ENCODE peak calls at places on chromosomes 6 and 20, in six cellular contexts. C, M, A, E, O and R are unnamed samples. For H3K4me1, the result is how much of the 10 kb centered on the place peaks cover.

GRCh38 chr6:6332240-6332639 is 11.8 kb upstream of the F13A1 start:
- DNase-seq in C (no peak), M (no peak), A (no peak), E (no peak), O (no peak), R (no peak)

GRCh38 chr6:24766685-24767462 is 7.9 kb upstream of the GMNN start:
- DNase-seq in C (no peak), M (no peak), A (peak), E (peak), O (peak), R (no peak)

GRCh38 chr6:43855247-43855646 is 85.2 kb downstream of the VEGFA start:
- DNase-seq in C (no peak), M (no peak), A (no peak), E (no peak), O (no peak), R (no peak)

GRCh38 chr6:13429406-13429753 is 58.0 kb downstream of the GFOD1 start:
- DNase-seq in C (no peak), M (no peak), A (no peak), E (no peak), O (no peak), R (no peak)

GRCh38 chr6:3403244-3404154 is 53.4 kb downstream of the SLC22A23 start:
- DNase-seq in C (no peak), M (no peak), A (peak), E (no peak), O (peak), R (peak)

GRCh38 chr20:11544029-11544678 is 373.5 kb upstream of the BTBD3 start:
- DNase-seq in C (no peak), M (no peak), A (peak), E (peak), O (peak), R (peak)

GRCh38 chr6:130625825-130626500 is 201.2 kb upstream of the SMLR1 start:
- DNase-seq in C (no peak), M (no peak), A (no peak), E (peak), O (peak), R (peak)

GRCh38 chr6:113171882-113172281 is 685.3 kb upstream of the MARCKS start:
- DNase-seq in C (no peak), M (no peak), A (no peak), E (no peak), O (no peak), R (no peak)

GRCh38 chr20:60152792-60153191 is 194.6 kb downstream of the CDH26 start:
- DNase-seq in C (no peak), M (no peak), A (no peak), E (no peak), O (no peak), R (no peak)

GRCh38 chr20:2446845-2447244 is 23.7 kb downstream of the SNRPB start:
- DNase-seq in C (no peak), M (no peak), A (no peak), E (no peak), O (no peak), R (no peak)

GRCh38 chr6:130018830-130019795 is 732 bp downstream of the L3MBTL3 start:
- DNase-seq in C (peak), M (peak), A (peak), E (peak), O (peak), R (peak)

GRCh38 chr20:25148181-25148981 is 47.1 kb upstream of the ENTPD6 start:
- DNase-seq in C (peak), M (peak), A (no peak), E (no peak), O (peak), R (peak)

GRCh38 chr6:123030292-123030691 is 34.3 kb downstream of the CLVS2 start:
- DNase-seq in C (no peak), M (no peak), A (peak), E (no peak), O (no peak), R (no peak)

GRCh38 chr6:31441368-31442267 is 38.2 kb downstream of the MICA start:
- DNase-seq in C (peak), M (peak), A (peak), E (peak), O (peak), R (peak)

GRCh38 chr6:37092851-37093727 is 76.9 kb upstream of the PIM1 start:
- DNase-seq in C (no peak), M (peak), A (peak), E (no peak), O (no peak), R (no peak)

GRCh38 chr6:159074120-159074684 is 29.4 kb upstream of the TAGAP start:
- DNase-seq in C (no peak), M (no peak), A (no peak), E (peak), O (peak), R (no peak)

GRCh38 chr20:48329676-48330644 is 497.8 kb downstream of the PREX1 start:
- DNase-seq in C (no peak), M (no peak), A (peak), E (peak), O (peak), R (no peak)

GRCh38 chr6:43798688-43799444 is 28.9 kb downstream of the VEGFA start:
- DNase-seq in C (no peak), M (peak), A (peak), E (no peak), O (peak), R (no peak)

GRCh38 chr6:52416629-52417151 is 3.5 kb upstream of the EFHC1 start:
- DNase-seq in C (no peak), M (no peak), A (peak), E (peak), O (peak), R (peak)

GRCh38 chr6:11685411-11686093 is 93.1 kb downstream of the ADTRP start:
- DNase-seq in C (no peak), M (no peak), A (peak), E (no peak), O (peak), R (peak)

GRCh38 chr6:25629202-25629584 is 22.8 kb upstream of the SCGN start:
- DNase-seq in C (no peak), M (no peak), A (no peak), E (no peak), O (no peak), R (no peak)

GRCh38 chr6:27867941-27868705 is 44.1 kb downstream of the OR2B2 start:
- DNase-seq in C (no peak), M (no peak), A (no peak), E (no peak), O (peak), R (peak)

GRCh38 chr6:26044140-26045045 is 42.8 kb upstream of the HFE start:
- DNase-seq in C (peak), M (peak), A (no peak), E (no peak), O (no peak), R (peak)

GRCh38 chr20:10674684-10675455 is 1.1 kb upstream of the JAG1 start:
- DNase-seq in C (no peak), M (peak), A (peak), E (peak), O (peak), R (peak)

GRCh38 chr20:10255846-10256245 is 37.2 kb downstream of the SNAP25 start:
- DNase-seq in C (no peak), M (no peak), A (no peak), E (no peak), O (no peak), R (no peak)

GRCh38 chr6:159766923-159767322 is 5.1 kb downstream of the ACAT2 start:
- DNase-seq in C (no peak), M (no peak), A (no peak), E (no peak), O (peak), R (no peak)

GRCh38 chr6:38391909-38392614 is 247.7 kb downstream of the BTBD9 start:
- DNase-seq in C (no peak), M (no peak), A (no peak), E (no peak), O (peak), R (peak)

GRCh38 chr6:1267057-1267732 is 44.7 kb upstream of the FOXQ1 start:
- DNase-seq in C (no peak), M (no peak), A (peak), E (no peak), O (peak), R (peak)

GRCh38 chr6:119129968-119130484 is 51.6 kb upstream of the FAM184A start:
- DNase-seq in C (no peak), M (no peak), A (peak), E (no peak), O (peak), R (no peak)

GRCh38 chr6:12014027-12014872 is 2.1 kb downstream of the HIVEP1 start:
- DNase-seq in C (no peak), M (no peak), A (peak), E (no peak), O (peak), R (no peak)

GRCh38 chr20:37233471-37234253 is 28.0 kb downstream of the GHRH start:
- DNase-seq in C (no peak), M (no peak), A (no peak), E (no peak), O (no peak), R (no peak)

GRCh38 chr6:120200853-120201252 is 851.3 kb upstream of the MAN1A1 start:
- DNase-seq in C (no peak), M (no peak), A (no peak), E (no peak), O (no peak), R (no peak)

GRCh38 chr20:15179426-15180190 is 842.2 kb upstream of the FLRT3 start:
- DNase-seq in C (no peak), M (peak), A (no peak), E (no peak), O (no peak), R (no peak)

GRCh38 chr6:107185570-107185969 is 70.3 kb upstream of the BEND3 start:
- DNase-seq in C (no peak), M (no peak), A (peak), E (peak), O (peak), R (peak)

GRCh38 chr6:1870902-1871301 is 261.2 kb downstream of the FOXC1 start:
- DNase-seq in C (no peak), M (no peak), A (no peak), E (no peak), O (no peak), R (no peak)

GRCh38 chr6:131655387-131655786 is 18.3 kb downstream of the ENPP3 start:
- DNase-seq in C (no peak), M (no peak), A (no peak), E (no peak), O (no peak), R (peak)

GRCh38 chr6:131656667-131657066 is 19.6 kb downstream of the ENPP3 start:
- DNase-seq in C (no peak), M (no peak), A (no peak), E (no peak), O (no peak), R (no peak)

GRCh38 chr6:131655951-131656350 is 18.8 kb downstream of the ENPP3 start:
- DNase-seq in C (no peak), M (no peak), A (no peak), E (no peak), O (no peak), R (no peak)

GRCh38 chr6:131652472-131652871 is 15.4 kb downstream of the ENPP3 start:
- DNase-seq in C (no peak), M (no peak), A (peak), E (no peak), O (no peak), R (peak)

DNA sequence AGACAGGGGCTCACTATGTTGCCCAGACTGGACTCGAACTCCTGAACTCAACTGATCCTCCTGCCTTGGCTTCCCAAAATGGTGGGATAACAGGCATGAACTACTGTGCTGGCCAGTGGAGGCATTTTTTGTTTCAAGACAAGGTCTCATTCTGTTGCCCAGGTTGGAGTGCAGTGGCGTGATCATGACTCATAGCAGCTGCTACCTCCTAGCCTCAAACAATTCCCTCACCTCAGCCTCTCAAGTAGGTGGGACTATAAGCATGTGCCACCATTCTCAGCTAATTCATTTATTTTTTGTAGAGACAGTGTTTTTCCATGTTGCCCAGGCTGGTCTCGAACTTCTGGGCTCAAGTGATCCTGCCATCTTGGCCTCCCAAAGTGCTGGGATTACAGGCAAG is 17.2 kb downstream of the ENPP3 start:
- DNase-seq in C (no peak), M (no peak), A (peak), E (no peak), O (no peak), R (no peak)
- H3K4me1 ChIP-seq in C (under half), M (under half), A (under half), E (under half), O (under half), R (under half)

DNA sequence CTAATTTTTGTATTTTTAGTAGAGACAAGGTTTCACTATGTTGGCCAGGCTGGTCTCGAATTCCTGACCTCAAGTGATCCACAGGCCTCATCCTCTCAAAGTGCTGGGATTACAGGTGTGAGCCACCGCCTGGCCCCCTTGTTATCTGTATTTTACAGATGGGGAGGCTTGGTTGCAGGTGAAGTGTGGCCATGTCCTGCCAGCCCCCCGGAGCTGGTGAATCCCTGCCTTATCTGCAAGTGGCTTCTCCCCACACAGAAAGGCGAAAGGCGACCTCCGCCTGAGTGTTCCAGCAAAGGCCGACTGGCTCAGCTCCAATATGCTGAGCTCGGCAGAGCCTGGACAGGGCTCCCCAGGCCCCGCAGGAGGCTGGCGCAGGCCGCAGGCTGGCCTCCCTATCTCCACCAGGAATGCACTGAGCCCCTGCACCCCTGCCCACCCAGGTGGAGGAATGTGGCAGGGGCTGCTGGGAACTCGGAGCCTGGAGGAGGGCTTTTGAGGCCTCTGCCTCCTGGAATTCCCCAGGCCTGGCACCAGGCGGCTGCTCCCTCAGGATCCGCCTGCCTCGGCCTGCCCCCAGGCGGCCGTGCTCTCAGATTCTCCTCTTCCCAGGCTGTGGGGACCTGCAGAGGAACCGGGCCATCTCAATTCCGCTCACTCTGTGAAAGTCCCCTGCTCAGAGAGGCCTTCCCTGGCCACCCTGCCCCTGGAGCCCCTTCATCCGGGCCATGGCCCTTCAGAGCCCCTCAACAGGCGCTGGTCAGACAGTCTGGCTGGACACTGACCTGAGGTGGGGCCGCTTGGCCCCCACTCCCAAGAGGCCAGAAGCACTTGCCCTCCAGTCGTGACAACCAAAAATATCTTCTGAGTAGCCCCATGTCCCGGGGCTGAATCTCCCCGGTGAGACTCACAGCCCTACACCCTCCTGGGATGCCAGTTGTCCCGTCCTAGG is 9.3 kb upstream of the LAMA5 start:
- DNase-seq in C (no peak), M (no peak), A (peak), E (no peak), O (peak), R (no peak)
- H3K4me1 ChIP-seq in C (under half), M (half or more), A (half or more), E (under half), O (half or more), R (under half)

GRCh38 chr6:42405025-42405424 is 46.7 kb downstream of the TRERF1 start:
- DNase-seq in C (peak), M (no peak), A (no peak), E (no peak), O (peak), R (no peak)

GRCh38 chr6:42404494-42404893 is 47.2 kb downstream of the TRERF1 start:
- DNase-seq in C (peak), M (no peak), A (peak), E (peak), O (peak), R (peak)

GRCh38 chr6:42402184-42402583 is 49.5 kb downstream of the TRERF1 start:
- DNase-seq in C (peak), M (no peak), A (peak), E (no peak), O (peak), R (peak)

GRCh38 chr6:42403831-42404230 is 47.9 kb downstream of the TRERF1 start:
- DNase-seq in C (peak), M (no peak), A (no peak), E (no peak), O (no peak), R (no peak)

DNA sequence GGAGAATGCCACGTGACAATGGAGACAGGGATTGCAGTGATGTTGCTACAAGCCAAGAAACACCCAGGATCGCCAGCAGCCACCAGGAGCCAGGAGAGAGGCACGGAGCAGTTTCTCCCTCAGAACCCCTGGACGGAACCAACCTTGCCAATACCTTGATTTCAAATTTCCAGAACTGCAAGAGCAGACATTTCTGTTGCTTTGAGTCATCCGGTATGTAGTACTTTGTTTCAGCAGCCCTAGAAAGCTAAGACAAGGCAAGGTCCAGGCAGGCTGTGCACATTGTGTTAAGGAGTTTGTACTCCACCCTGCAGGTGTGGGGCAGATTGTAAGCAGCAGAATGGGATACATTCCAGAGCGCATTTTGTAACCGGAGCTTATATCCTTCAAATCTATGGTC is 48.3 kb downstream of the TRERF1 start:
- DNase-seq in C (peak), M (no peak), A (peak), E (no peak), O (peak), R (peak)
- H3K4me1 ChIP-seq in C (half or more), M (under half), A (under half), E (under half), O (under half), R (half or more)

GRCh38 chr20:34850969-34851368 is 21.7 kb downstream of the GGT7 start:
- DNase-seq in C (no peak), M (no peak), A (no peak), E (no peak), O (no peak), R (no peak)

GRCh38 chr20:34848597-34848996 is 23.1 kb upstream of the NCOA6 start:
- DNase-seq in C (no peak), M (no peak), A (no peak), E (no peak), O (no peak), R (no peak)

GRCh38 chr20:34849778-34850177 is 22.9 kb downstream of the GGT7 start:
- DNase-seq in C (no peak), M (no peak), A (no peak), E (no peak), O (no peak), R (no peak)

DNA sequence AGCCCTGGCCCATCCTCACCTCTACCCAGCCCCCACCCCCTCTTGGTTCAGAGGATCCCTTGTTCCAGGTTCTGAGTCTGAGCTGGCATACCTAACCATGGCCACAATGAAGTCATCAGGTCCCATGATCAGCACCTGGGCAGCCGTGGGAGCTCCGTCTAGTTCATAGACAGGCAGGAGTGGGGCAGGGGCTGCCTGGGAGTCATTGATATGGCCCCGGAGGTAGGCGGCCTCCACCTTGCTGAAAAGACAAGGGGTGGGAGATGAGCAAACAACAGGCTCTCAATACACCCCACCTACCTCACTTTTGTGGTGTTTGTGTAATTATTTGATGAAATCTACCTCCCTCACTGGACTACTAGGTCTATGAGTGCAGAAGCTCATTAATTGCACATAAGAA is 20.4 kb downstream of the GGT7 start:
- DNase-seq in C (no peak), M (no peak), A (no peak), E (no peak), O (no peak), R (no peak)
- H3K4me1 ChIP-seq in C (under half), M (under half), A (under half), E (under half), O (under half), R (under half)

GRCh38 chr6:16752206-16752867 is 8.9 kb downstream of the ATXN1 start:
- DNase-seq in C (no peak), M (no peak), A (peak), E (no peak), O (peak), R (peak)
- H3K4me1 ChIP-seq in C (under half), M (half or more), A (under half), E (under half), O (under half), R (under half)

GRCh38 chr6:41746068-41746467 is 1.1 kb downstream of the PGC start:
- DNase-seq in C (no peak), M (no peak), A (no peak), E (no peak), O (no peak), R (no peak)
- H3K4me1 ChIP-seq in C (under half), M (under half), A (under half), E (under half), O (under half), R (under half)

DNA sequence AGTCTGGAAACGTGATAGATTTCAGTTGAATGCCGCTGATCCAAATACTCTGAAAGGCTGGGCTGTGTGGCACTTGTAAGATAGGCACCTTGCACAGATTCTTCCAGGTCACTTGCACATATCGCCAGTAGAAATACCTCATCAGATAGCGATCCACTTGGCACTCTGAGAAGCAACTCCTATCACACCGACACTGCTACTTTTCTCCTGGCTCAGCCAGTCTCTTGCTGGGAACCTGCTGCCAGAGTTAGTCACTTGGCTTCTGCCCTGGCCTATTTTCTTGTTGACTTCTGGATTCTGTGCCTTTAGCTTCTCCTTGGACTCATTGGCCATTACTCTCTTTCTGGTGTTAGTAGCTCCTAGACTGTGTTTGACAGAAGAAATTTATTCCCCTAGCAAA is 66.6 kb downstream of the UTRN start:
- DNase-seq in C (no peak), M (no peak), A (no peak), E (no peak), O (no peak), R (no peak)
- H3K4me1 ChIP-seq in C (half or more), M (half or more), A (under half), E (under half), O (under half), R (under half)

GRCh38 chr20:53901697-53902096 is 168.7 kb downstream of the BCAS1 start:
- DNase-seq in C (no peak), M (no peak), A (no peak), E (no peak), O (no peak), R (no peak)
- H3K4me1 ChIP-seq in C (under half), M (under half), A (half or more), E (under half), O (under half), R (under half)